ENCODE peak calls at places on chromosomes 5 and 9, in six cellular contexts. Z is mesenchymal stem cell, Q is suprapubic skin, N is left ventricle myocardium inferior, L is SJSA1, M is stomach. I is an unnamed sample.
A peak's percentile ranks its signal among the peaks of the same experiment; 100 is the strongest.

GRCh38 chr5:176670449-176670848 is 23.2 kb downstream of the TSPAN17 start:
- DNase-seq in Z (no peak), Q (no peak), N (no peak), L (no peak), M (no peak), I (no peak)

GRCh38 chr5:111266491-111266890 is 42.3 kb downstream of the CAMK4 start:
- DNase-seq in Z (no peak), Q (no peak), N (no peak), L (no peak), M (no peak), I (no peak)

GRCh38 chr9:94945191-94946144 is 219.0 kb downstream of the AOPEP start:
- DNase-seq in Z (peak; percentile 92), Q (no peak), N (peak; percentile 51), L (peak; percentile 58), M (no peak), I (no peak)

GRCh38 chr9:14344846-14345585 is 31.1 kb upstream of the NFIB start:
- DNase-seq in Z (no peak), Q (no peak), N (no peak), L (no peak), M (no peak), I (no peak)

GRCh38 chr5:32426440-32427151 is 17.9 kb downstream of the ZFR start:
- DNase-seq in Z (no peak), Q (no peak), N (no peak), L (no peak), M (no peak), I (no peak)

GRCh38 chr5:80937591-80937990 is 22.6 kb upstream of the RASGRF2 start:
- DNase-seq in Z (peak; percentile 62), Q (no peak), N (no peak), L (no peak), M (no peak), I (no peak)

GRCh38 chr9:88106492-88106891 is 31.8 kb downstream of the SPATA31C2 start:
- DNase-seq in Z (peak; percentile 25), Q (no peak), N (no peak), L (no peak), M (peak; percentile 27), I (no peak)

GRCh38 chr5:61802456-61802855 is 470.4 kb downstream of the ZSWIM6 start:
- DNase-seq in Z (no peak), Q (no peak), N (no peak), L (no peak), M (no peak), I (no peak)

GRCh38 chr9:136690841-136691261 is 3.6 kb upstream of the AGPAT2 start:
- DNase-seq in Z (no peak), Q (no peak), N (peak; percentile 82), L (no peak), M (peak; percentile 78), I (no peak)

GRCh38 chr5:116911074-116911473 is 336.5 kb upstream of the SEMA6A start:
- DNase-seq in Z (no peak), Q (no peak), N (no peak), L (no peak), M (no peak), I (no peak)

GRCh38 chr9:27870404-27870803 is 297.1 kb upstream of the C9orf72 start:
- DNase-seq in Z (no peak), Q (no peak), N (no peak), L (no peak), M (no peak), I (no peak)

GRCh38 chr9:8346291-8346690 is 546.7 kb upstream of the DMAC1 start:
- DNase-seq in Z (no peak), Q (no peak), N (no peak), L (no peak), M (no peak), I (no peak)

GRCh38 chr5:58886315-58887207 is 303.7 kb downstream of the RAB3C start:
- DNase-seq in Z (peak; percentile 66), Q (no peak), N (peak; percentile 42), L (peak; percentile 47), M (peak; percentile 67), I (peak; percentile 31)

GRCh38 chr5:156359452-156359851 is 32.5 kb downstream of the SGCD start:
- DNase-seq in Z (peak; percentile 86), Q (no peak), N (no peak), L (no peak), M (no peak), I (no peak)

GRCh38 chr5:73540192-73540591 is 25.2 kb downstream of the ANKRA2 start:
- DNase-seq in Z (peak; percentile 74), Q (no peak), N (no peak), L (peak; percentile 64), M (no peak), I (no peak)

GRCh38 chr5:122120957-122121356 is 8.4 kb upstream of the ZNF474 start:
- DNase-seq in Z (peak; percentile 68), Q (no peak), N (no peak), L (no peak), M (no peak), I (no peak)

GRCh38 chr5:82821978-82822927 is 254.9 kb downstream of the TMEM167A start:
- DNase-seq in Z (no peak), Q (no peak), N (no peak), L (no peak), M (no peak), I (no peak)

GRCh38 chr5:55063220-55063863 is 39.1 kb upstream of the GZMA start:
- DNase-seq in Z (no peak), Q (no peak), N (no peak), L (peak; percentile 44), M (no peak), I (no peak)

GRCh38 chr5:61264273-61264661 is 67.8 kb upstream of the ZSWIM6 start:
- DNase-seq in Z (no peak), Q (no peak), N (no peak), L (no peak), M (no peak), I (no peak)

DNA sequence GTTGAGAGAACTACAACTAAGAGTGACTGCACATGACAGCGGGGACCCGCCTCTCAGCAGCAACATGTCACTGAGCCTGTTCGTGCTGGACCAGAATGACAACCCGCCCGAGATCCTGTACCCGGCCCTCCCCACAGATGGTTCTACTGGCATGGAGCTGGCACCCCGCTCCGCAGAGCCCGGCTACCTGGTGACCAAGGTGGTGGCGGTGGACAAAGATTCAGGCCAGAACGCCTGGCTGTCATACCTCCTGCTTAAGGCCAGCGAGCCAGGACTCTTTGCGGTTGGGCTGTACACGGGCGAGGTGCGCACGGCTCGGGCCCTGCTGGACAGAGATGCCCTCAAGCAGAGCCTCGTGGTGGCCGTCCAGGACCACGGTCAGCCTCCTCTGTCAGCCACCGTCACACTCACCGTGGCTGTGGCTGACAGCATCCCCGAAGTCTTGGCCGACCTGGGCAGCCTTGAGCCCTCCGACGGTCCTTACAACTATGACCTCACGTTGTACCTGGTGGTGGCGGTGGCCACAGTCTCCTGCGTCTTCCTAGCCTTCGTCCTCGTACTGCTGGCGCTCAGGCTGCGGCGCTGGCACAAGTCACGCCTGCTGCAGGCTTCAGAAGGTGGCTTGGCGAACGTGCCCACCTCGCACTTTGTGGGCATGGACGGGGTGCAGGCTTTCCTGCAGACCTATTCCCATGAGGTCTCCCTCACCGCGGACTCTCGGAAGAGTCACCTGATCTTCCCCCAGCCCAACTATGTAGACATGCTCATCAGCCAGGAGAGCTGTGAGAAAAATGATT is 2.1 kb downstream of the PCDHGA7 start:
- DNase-seq in Z (no peak), Q (no peak), N (no peak), L (no peak), M (no peak), I (no peak)
- H3K9me3 ChIP-seq in Z (peaks cover 44% of the 10 kb centered on the region), Q (peaks cover 65% of the 10 kb centered on the region), N (peaks cover 96% of the 10 kb centered on the region), L (peaks cover 39% of the 10 kb centered on the region), M (peaks cover 95% of the 10 kb centered on the region), I (no peaks in the 10 kb centered on the region)

GRCh38 chr9:69579749-69580581 is 92.2 kb downstream of the APBA1 start:
- DNase-seq in Z (no peak), Q (no peak), N (no peak), L (no peak), M (no peak), I (no peak)
- H3K4me3 ChIP-seq in Z (no peak overlapping the region), Q (no peak overlapping the region), N (no peak overlapping the region), L (no peak overlapping the region), M (no peak overlapping the region), I (no peak overlapping the region)

GRCh38 chr5:172640822-172641358 is at the start of gene NEURL1B:
- DNase-seq in Z (peak; percentile 69), Q (no peak), N (peak; percentile 84), L (peak; percentile 89), M (peak; percentile 77), I (peak; percentile 23)
- H3K4me1 ChIP-seq in Z (peaks cover 7% of the 10 kb centered on the region), Q (peaks cover 57% of the 10 kb centered on the region), N (peaks cover 57% of the 10 kb centered on the region), L (peaks cover 31% of the 10 kb centered on the region), M (peaks cover 21% of the 10 kb centered on the region), I (peaks cover 6% of the 10 kb centered on the region)

GRCh38 chr9:127684576-127684975 is 22.2 kb upstream of the CFAP157 start:
- DNase-seq in Z (peak; percentile 42), Q (no peak), N (no peak), L (no peak), M (no peak), I (no peak)
- H3K9me3 ChIP-seq in Z (no peaks in the 10 kb centered on the region), Q (no peaks in the 10 kb centered on the region), N (no peaks in the 10 kb centered on the region), L (no peaks in the 10 kb centered on the region), M (no peaks in the 10 kb centered on the region), I (no peaks in the 10 kb centered on the region)

GRCh38 chr5:133934822-133935793 is 33.3 kb downstream of the C5orf15 start:
- DNase-seq in Z (no peak), Q (no peak), N (no peak), L (no peak), M (no peak), I (no peak)
- H3K4me3 ChIP-seq in Z (no peak overlapping the region), Q (no peak overlapping the region), N (no peak overlapping the region), L (no peak overlapping the region), M (no peak overlapping the region), I (no peak overlapping the region)

DNA sequence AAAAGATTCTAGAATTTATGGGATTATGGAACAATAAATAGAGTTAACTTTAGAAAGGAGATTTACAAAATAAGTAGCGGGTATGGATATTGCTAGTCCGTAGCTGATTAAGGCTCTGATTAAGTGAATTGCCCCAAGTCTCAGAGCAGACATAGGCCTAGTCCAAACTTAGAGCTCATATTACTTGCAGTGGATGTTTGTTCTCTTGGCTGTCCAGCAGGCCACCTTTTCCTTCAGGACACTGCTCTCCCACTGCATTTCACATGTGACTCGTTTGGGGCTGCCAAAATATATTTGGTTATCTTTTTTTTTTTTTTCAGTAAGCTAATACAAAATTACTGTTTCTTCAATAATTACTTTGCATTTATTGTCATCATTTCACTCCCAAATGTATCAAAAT is 76.6 kb downstream of the ARRDC3 start:
- DNase-seq in Z (no peak), Q (no peak), N (no peak), L (no peak), M (no peak), I (no peak)
- H3K4me1 ChIP-seq in Z (peaks cover 8% of the 10 kb centered on the region), Q (peaks cover 37% of the 10 kb centered on the region), N (peaks cover 24% of the 10 kb centered on the region), L (peaks cover 9% of the 10 kb centered on the region), M (peaks cover 4% of the 10 kb centered on the region), I (peaks cover 10% of the 10 kb centered on the region)